ENCODE peak calls at places on chromosomes 12 and 14, in nine cellular contexts. One of them, this sample, is unnamed.

GRCh38 chr12:3097186-3097804 is 20.1 kb downstream of the TSPAN9 start:
- DNase-seq in H1: no peak
- DNase-seq in K562: peak; percentile 71
- DNase-seq in suprapubic skin: no peak
- DNase-seq in GM23338: no peak
- DNase-seq in endothelial cell of umbilical vein: peak; percentile 87
- DNase-seq in vagina: peak; percentile 87
- DNase-seq in GM12878: no peak
- DNase-seq in stomach: peak; percentile 64
- DNase-seq in this sample: no peak

GRCh38 chr12:67068773-67069450 is 200.2 kb upstream of the CAND1 start:
- DNase-seq in GM23338: peak; percentile 74
- DNase-seq in stomach: peak; percentile 34
- DNase-seq in endothelial cell of umbilical vein: peak; percentile 41
- DNase-seq in GM12878: no peak
- DNase-seq in suprapubic skin: no peak
- DNase-seq in vagina: no peak
- DNase-seq in K562: no peak
- DNase-seq in H1: peak; percentile 25
- DNase-seq in this sample: peak; percentile 76

GRCh38 chr14:79204591-79204990 is 1006.7 kb downstream of the DIO2 start:
- DNase-seq in K562: no peak
- DNase-seq in GM23338: no peak
- DNase-seq in suprapubic skin: no peak
- DNase-seq in GM12878: no peak
- DNase-seq in stomach: no peak
- DNase-seq in endothelial cell of umbilical vein: no peak
- DNase-seq in vagina: no peak
- DNase-seq in H1: no peak
- DNase-seq in this sample: no peak

GRCh38 chr12:131912526-131913274 is 16.4 kb upstream of the PUS1 start:
- DNase-seq in GM23338: no peak
- DNase-seq in suprapubic skin: no peak
- DNase-seq in stomach: peak; percentile 56
- DNase-seq in vagina: no peak
- DNase-seq in GM12878: no peak
- DNase-seq in K562: no peak
- DNase-seq in endothelial cell of umbilical vein: peak; percentile 85
- DNase-seq in H1: no peak
- DNase-seq in this sample: no peak

GRCh38 chr14:31206536-31207286 is 882 bp downstream of the HECTD1 start:
- DNase-seq in stomach: peak; percentile 50
- DNase-seq in suprapubic skin: no peak
- DNase-seq in endothelial cell of umbilical vein: peak; percentile 40
- DNase-seq in K562: peak; percentile 31
- DNase-seq in H1: no peak
- DNase-seq in vagina: peak; percentile 87
- DNase-seq in GM23338: peak; percentile 59
- DNase-seq in GM12878: no peak
- DNase-seq in this sample: peak; percentile 90

GRCh38 chr12:124774054-124774461 is 89.6 kb downstream of the SCARB1 start:
- DNase-seq in GM12878: no peak
- DNase-seq in K562: no peak
- DNase-seq in endothelial cell of umbilical vein: no peak
- DNase-seq in suprapubic skin: no peak
- DNase-seq in vagina: no peak
- DNase-seq in H1: no peak
- DNase-seq in GM23338: no peak
- DNase-seq in stomach: no peak
- DNase-seq in this sample: no peak

GRCh38 chr14:50670196-50670875 is 2.2 kb upstream of the SAV1 start:
- DNase-seq in suprapubic skin: no peak
- DNase-seq in H1: peak; percentile 59
- DNase-seq in vagina: no peak
- DNase-seq in GM23338: peak; percentile 89
- DNase-seq in K562: no peak
- DNase-seq in GM12878: no peak
- DNase-seq in stomach: no peak
- DNase-seq in endothelial cell of umbilical vein: no peak
- DNase-seq in this sample: no peak

GRCh38 chr12:21831671-21832357 is 57.3 kb upstream of the KCNJ8 start:
- DNase-seq in GM23338: no peak
- DNase-seq in K562: no peak
- DNase-seq in endothelial cell of umbilical vein: no peak
- DNase-seq in H1: no peak
- DNase-seq in vagina: peak; percentile 88
- DNase-seq in GM12878: no peak
- DNase-seq in suprapubic skin: peak; percentile 72
- DNase-seq in stomach: no peak
- DNase-seq in this sample: no peak

GRCh38 chr12:78187741-78188140 is 357.0 kb downstream of the NAV3 start:
- DNase-seq in suprapubic skin: no peak
- DNase-seq in H1: no peak
- DNase-seq in endothelial cell of umbilical vein: no peak
- DNase-seq in K562: no peak
- DNase-seq in stomach: no peak
- DNase-seq in GM12878: no peak
- DNase-seq in vagina: no peak
- DNase-seq in GM23338: peak; percentile 65
- DNase-seq in this sample: no peak

GRCh38 chr12:111379942-111380554 is 11.2 kb upstream of the PHETA1 start:
- DNase-seq in H1: no peak
- DNase-seq in GM23338: no peak
- DNase-seq in suprapubic skin: no peak
- DNase-seq in K562: no peak
- DNase-seq in stomach: no peak
- DNase-seq in endothelial cell of umbilical vein: no peak
- DNase-seq in GM12878: no peak
- DNase-seq in vagina: no peak
- DNase-seq in this sample: no peak

GRCh38 chr14:104395941-104396681 is 183.5 kb upstream of the C14orf180 start:
- DNase-seq in stomach: peak; percentile 21
- DNase-seq in endothelial cell of umbilical vein: no peak
- DNase-seq in GM12878: no peak
- DNase-seq in H1: no peak
- DNase-seq in K562: no peak
- DNase-seq in suprapubic skin: peak; percentile 71
- DNase-seq in GM23338: no peak
- DNase-seq in vagina: peak; percentile 64
- DNase-seq in this sample: peak; percentile 74

GRCh38 chr12:93229494-93230310 is 148.0 kb upstream of the NUDT4 start:
- DNase-seq in K562: peak; percentile 71
- DNase-seq in GM12878: no peak
- DNase-seq in endothelial cell of umbilical vein: peak; percentile 72
- DNase-seq in GM23338: no peak
- DNase-seq in vagina: no peak
- DNase-seq in H1: no peak
- DNase-seq in suprapubic skin: no peak
- DNase-seq in stomach: no peak
- DNase-seq in this sample: no peak

GRCh38 chr12:52372216-52373154 is 5.2 kb upstream of the KRT85 start:
- DNase-seq in H1: peak; percentile 57
- DNase-seq in GM23338: peak; percentile 82
- DNase-seq in K562: peak; percentile 57
- DNase-seq in GM12878: no peak
- DNase-seq in vagina: no peak
- DNase-seq in suprapubic skin: peak; percentile 90
- DNase-seq in stomach: peak; percentile 88
- DNase-seq in endothelial cell of umbilical vein: peak; percentile 73
- DNase-seq in this sample: peak; percentile 82

GRCh38 chr12:48157889-48158370 is 615 bp upstream of the ASB8 start:
- DNase-seq in vagina: no peak
- DNase-seq in K562: peak; percentile 23
- DNase-seq in GM12878: no peak
- DNase-seq in GM23338: no peak
- DNase-seq in stomach: no peak
- DNase-seq in suprapubic skin: no peak
- DNase-seq in H1: no peak
- DNase-seq in endothelial cell of umbilical vein: no peak
- DNase-seq in this sample: no peak

GRCh38 chr12:15446798-15447197 is 124.5 kb downstream of the PTPRO start:
- DNase-seq in GM12878: no peak
- DNase-seq in endothelial cell of umbilical vein: no peak
- DNase-seq in K562: no peak
- DNase-seq in vagina: no peak
- DNase-seq in stomach: no peak
- DNase-seq in GM23338: no peak
- DNase-seq in suprapubic skin: no peak
- DNase-seq in H1: no peak
- DNase-seq in this sample: no peak

GRCh38 chr12:44193281-44193680 is 357.4 kb downstream of the TMEM117 start:
- DNase-seq in vagina: no peak
- DNase-seq in GM12878: peak; percentile 65
- DNase-seq in stomach: no peak
- DNase-seq in GM23338: no peak
- DNase-seq in endothelial cell of umbilical vein: no peak
- DNase-seq in suprapubic skin: no peak
- DNase-seq in H1: no peak
- DNase-seq in K562: no peak
- DNase-seq in this sample: no peak

GRCh38 chr14:89022274-89022673 is 197.8 kb downstream of the TTC8 start:
- DNase-seq in stomach: no peak
- DNase-seq in endothelial cell of umbilical vein: no peak
- DNase-seq in GM23338: no peak
- DNase-seq in suprapubic skin: no peak
- DNase-seq in K562: no peak
- DNase-seq in H1: no peak
- DNase-seq in GM12878: no peak
- DNase-seq in vagina: no peak
- DNase-seq in this sample: no peak

GRCh38 chr14:71527807-71528206 is 404.4 kb upstream of the RGS6 start:
- DNase-seq in stomach: no peak
- DNase-seq in suprapubic skin: no peak
- DNase-seq in K562: no peak
- DNase-seq in H1: no peak
- DNase-seq in GM12878: no peak
- DNase-seq in GM23338: no peak
- DNase-seq in vagina: no peak
- DNase-seq in endothelial cell of umbilical vein: no peak
- DNase-seq in this sample: no peak

GRCh38 chr12:72610854-72611358 is 338.7 kb downstream of the TRHDE start:
- DNase-seq in K562: no peak
- DNase-seq in vagina: no peak
- DNase-seq in suprapubic skin: no peak
- DNase-seq in H1: no peak
- DNase-seq in stomach: no peak
- DNase-seq in endothelial cell of umbilical vein: no peak
- DNase-seq in GM12878: no peak
- DNase-seq in GM23338: peak; percentile 74
- DNase-seq in this sample: no peak

GRCh38 chr12:113897406-113897805 is 68.7 kb downstream of the RBM19 start:
- DNase-seq in GM12878: no peak
- DNase-seq in endothelial cell of umbilical vein: no peak
- DNase-seq in suprapubic skin: no peak
- DNase-seq in GM23338: no peak
- DNase-seq in vagina: no peak
- DNase-seq in K562: no peak
- DNase-seq in stomach: no peak
- DNase-seq in H1: no peak
- DNase-seq in this sample: no peak
- H3K4me1 ChIP-seq in GM12878: no peaks in the 10 kb centered on the region
- H3K4me1 ChIP-seq in endothelial cell of umbilical vein: no peaks in the 10 kb centered on the region
- H3K4me1 ChIP-seq in suprapubic skin: peaks cover 21% of the 10 kb centered on the region
- H3K4me1 ChIP-seq in GM23338: peaks cover 5% of the 10 kb centered on the region
- H3K4me1 ChIP-seq in vagina: peaks cover 7% of the 10 kb centered on the region
- H3K4me1 ChIP-seq in K562: peaks cover 3% of the 10 kb centered on the region
- H3K4me1 ChIP-seq in stomach: no peaks in the 10 kb centered on the region
- H3K4me1 ChIP-seq in H1: no peaks in the 10 kb centered on the region
- H3K4me1 ChIP-seq in this sample: no peaks in the 10 kb centered on the region

GRCh38 chr12:62582065-62582366 is 115.4 kb downstream of the MON2 start:
- DNase-seq in GM12878: no peak
- DNase-seq in suprapubic skin: no peak
- DNase-seq in stomach: no peak
- DNase-seq in GM23338: no peak
- DNase-seq in K562: no peak
- DNase-seq in H1: no peak
- DNase-seq in endothelial cell of umbilical vein: no peak
- DNase-seq in vagina: no peak
- DNase-seq in this sample: no peak
- TF ChIP-seq CTCF in GM12878: no peak
- TF ChIP-seq CTCF in suprapubic skin: no peak
- TF ChIP-seq CTCF in stomach: no peak
- TF ChIP-seq CTCF in GM23338: no peak
- TF ChIP-seq CTCF in K562: no peak
- TF ChIP-seq CTCF in H1: no peak
- TF ChIP-seq CTCF in endothelial cell of umbilical vein: no peak
- TF ChIP-seq CTCF in vagina: no peak
- TF ChIP-seq CTCF in this sample: no peak

GRCh38 chr14:76577837-76578236 is 183.4 kb upstream of the VASH1 start:
- DNase-seq in vagina: no peak
- DNase-seq in H1: no peak
- DNase-seq in GM12878: no peak
- DNase-seq in GM23338: no peak
- DNase-seq in endothelial cell of umbilical vein: no peak
- DNase-seq in K562: no peak
- DNase-seq in suprapubic skin: no peak
- DNase-seq in stomach: no peak
- DNase-seq in this sample: no peak
- TF ChIP-seq POLR2AphosphoS5 in vagina: no peak
- TF ChIP-seq POLR2AphosphoS5 in H1: no peak
- TF ChIP-seq POLR2AphosphoS5 in GM12878: no peak
- TF ChIP-seq POLR2AphosphoS5 in GM23338: no peak
- TF ChIP-seq POLR2AphosphoS5 in endothelial cell of umbilical vein: no peak
- TF ChIP-seq POLR2AphosphoS5 in K562: no peak
- TF ChIP-seq POLR2AphosphoS5 in suprapubic skin: no peak
- TF ChIP-seq POLR2AphosphoS5 in stomach: no peak
- TF ChIP-seq POLR2AphosphoS5 in this sample: no peak

GRCh38 chr14:100286484-100287191 is 19.6 kb downstream of the SLC25A29 start:
- DNase-seq in H1: no peak
- DNase-seq in endothelial cell of umbilical vein: no peak
- DNase-seq in stomach: peak; percentile 20
- DNase-seq in vagina: peak; percentile 86
- DNase-seq in GM23338: no peak
- DNase-seq in GM12878: no peak
- DNase-seq in suprapubic skin: no peak
- DNase-seq in K562: no peak
- DNase-seq in this sample: no peak

GRCh38 chr14:100283984-100284881 is 22.0 kb downstream of the SLC25A29 start:
- DNase-seq in suprapubic skin: no peak
- DNase-seq in endothelial cell of umbilical vein: no peak
- DNase-seq in stomach: peak; percentile 22
- DNase-seq in K562: no peak
- DNase-seq in GM12878: no peak
- DNase-seq in vagina: no peak
- DNase-seq in H1: no peak
- DNase-seq in GM23338: peak; percentile 53
- DNase-seq in this sample: no peak

GRCh38 chr14:100285021-100285912 is 21.0 kb downstream of the SLC25A29 start:
- DNase-seq in K562: peak; percentile 78
- DNase-seq in GM23338: peak; percentile 85
- DNase-seq in vagina: no peak
- DNase-seq in endothelial cell of umbilical vein: peak; percentile 60
- DNase-seq in H1: no peak
- DNase-seq in GM12878: no peak
- DNase-seq in stomach: peak; percentile 76
- DNase-seq in suprapubic skin: no peak
- DNase-seq in this sample: peak; percentile 95

GRCh38 chr14:100287202-100287997 is 18.8 kb downstream of the SLC25A29 start:
- DNase-seq in suprapubic skin: no peak
- DNase-seq in H1: no peak
- DNase-seq in vagina: no peak
- DNase-seq in GM12878: no peak
- DNase-seq in stomach: no peak
- DNase-seq in K562: no peak
- DNase-seq in GM23338: no peak
- DNase-seq in endothelial cell of umbilical vein: no peak
- DNase-seq in this sample: no peak

GRCh38 chr14:100285913-100286400 is 20.3 kb downstream of the SLC25A29 start:
- DNase-seq in K562: no peak
- DNase-seq in suprapubic skin: no peak
- DNase-seq in GM12878: no peak
- DNase-seq in endothelial cell of umbilical vein: no peak
- DNase-seq in GM23338: no peak
- DNase-seq in H1: no peak
- DNase-seq in vagina: no peak
- DNase-seq in stomach: no peak
- DNase-seq in this sample: no peak
- H3K4me1 ChIP-seq in K562: no peaks in the 10 kb centered on the region
- H3K4me1 ChIP-seq in suprapubic skin: peaks cover 62% of the 10 kb centered on the region
- H3K4me1 ChIP-seq in GM12878: no peaks in the 10 kb centered on the region
- H3K4me1 ChIP-seq in endothelial cell of umbilical vein: peaks cover 2% of the 10 kb centered on the region
- H3K4me1 ChIP-seq in GM23338: peaks cover 18% of the 10 kb centered on the region
- H3K4me1 ChIP-seq in H1: peaks cover 8% of the 10 kb centered on the region
- H3K4me1 ChIP-seq in vagina: peaks cover 32% of the 10 kb centered on the region
- H3K4me1 ChIP-seq in stomach: peaks cover 19% of the 10 kb centered on the region
- H3K4me1 ChIP-seq in this sample: peaks cover 36% of the 10 kb centered on the region

This sample was measured in spleen.